ENCODE peak calls at places on chromosomes 7 and 10, in ten cellular contexts. Y, P, L, E, Q, H, B, G, O and S are unnamed samples.

GRCh38 chr10:50224330-50224952 is 26.9 kb downstream of the ASAH2 start:
- DNase-seq in Y (peak), P (peak), L (peak), E (peak), Q (peak), H (peak), B (peak), G (peak), O (peak), S (peak)

GRCh38 chr7:32892521-32893224 is 1.1 kb upstream of the KBTBD2 start:
- DNase-seq in Y (peak), P (peak), L (peak), E (peak), Q (peak), H (peak), B (peak), G (peak), O (no peak), S (no peak)

GRCh38 chr10:123537188-123537961 is 128.8 kb upstream of the GPR26 start:
- DNase-seq in Y (no peak), P (no peak), L (no peak), E (no peak), Q (no peak), H (no peak), B (no peak), G (no peak), O (no peak), S (no peak)

GRCh38 chr10:90722832-90723231 is 135.0 kb downstream of the HTR7 start:
- DNase-seq in Y (no peak), P (no peak), L (no peak), E (no peak), Q (no peak), H (no peak), B (no peak), G (no peak), O (no peak), S (no peak)

GRCh38 chr10:100006241-100006886 is 3.4 kb downstream of the DNMBP start:
- DNase-seq in Y (no peak), P (no peak), L (peak), E (peak), Q (no peak), H (peak), B (no peak), G (peak), O (no peak), S (peak)

GRCh38 chr7:121020243-121020642 is 31.7 kb downstream of the CPED1 start:
- DNase-seq in Y (no peak), P (no peak), L (no peak), E (peak), Q (no peak), H (no peak), B (no peak), G (no peak), O (no peak), S (no peak)

GRCh38 chr10:12334186-12334530 is 15.2 kb upstream of the CAMK1D start:
- DNase-seq in Y (no peak), P (no peak), L (no peak), E (no peak), Q (no peak), H (no peak), B (no peak), G (peak), O (no peak), S (no peak)

GRCh38 chr7:92631067-92631829 is 41.1 kb upstream of the FAM133B start:
- DNase-seq in Y (no peak), P (no peak), L (no peak), E (no peak), Q (no peak), H (no peak), B (no peak), G (no peak), O (no peak), S (no peak)

GRCh38 chr7:144513332-144513731 is 109.8 kb upstream of the NOBOX start:
- DNase-seq in Y (peak), P (peak), L (peak), E (peak), Q (no peak), H (no peak), B (no peak), G (no peak), O (no peak), S (no peak)

GRCh38 chr10:110852255-110852896 is 19.4 kb upstream of the PDCD4 start:
- DNase-seq in Y (no peak), P (no peak), L (peak), E (no peak), Q (no peak), H (no peak), B (no peak), G (no peak), O (no peak), S (no peak)

GRCh38 chr10:98378722-98379121 is 36.3 kb downstream of the PYROXD2 start:
- DNase-seq in Y (no peak), P (no peak), L (no peak), E (no peak), Q (no peak), H (no peak), B (no peak), G (no peak), O (no peak), S (peak)

GRCh38 chr7:158475679-158476052 is 112.0 kb downstream of the PTPRN2 start:
- DNase-seq in Y (no peak), P (no peak), L (no peak), E (no peak), Q (no peak), H (no peak), B (no peak), G (no peak), O (no peak), S (no peak)

GRCh38 chr10:71270301-71270777 is 48.7 kb upstream of the SLC29A3 start:
- DNase-seq in Y (peak), P (peak), L (peak), E (peak), Q (no peak), H (peak), B (no peak), G (peak), O (no peak), S (no peak)

GRCh38 chr10:108323274-108323798 is 1158.8 kb upstream of the SORCS1 start:
- DNase-seq in Y (no peak), P (no peak), L (no peak), E (no peak), Q (no peak), H (no peak), B (no peak), G (no peak), O (no peak), S (no peak)

GRCh38 chr7:1508277-1508758 is 4.1 kb upstream of the INTS1 start:
- DNase-seq in Y (no peak), P (no peak), L (no peak), E (no peak), Q (no peak), H (no peak), B (no peak), G (no peak), O (no peak), S (no peak)

GRCh38 chr10:89082086-89082485 is 91.5 kb downstream of the FAS start:
- DNase-seq in Y (no peak), P (no peak), L (no peak), E (no peak), Q (no peak), H (no peak), B (no peak), G (no peak), O (no peak), S (no peak)

GRCh38 chr7:1475991-1476390 is 16.7 kb upstream of the MICALL2 start:
- DNase-seq in Y (no peak), P (no peak), L (no peak), E (no peak), Q (no peak), H (no peak), B (no peak), G (no peak), O (no peak), S (no peak)

GRCh38 chr7:68511281-68511680 is 1087.0 kb upstream of the AUTS2 start:
- DNase-seq in Y (no peak), P (peak), L (no peak), E (no peak), Q (no peak), H (no peak), B (no peak), G (no peak), O (no peak), S (no peak)

GRCh38 chr10:121608669-121609190 is 10.5 kb upstream of the FGFR2 start:
- DNase-seq in Y (peak), P (peak), L (peak), E (no peak), Q (no peak), H (no peak), B (no peak), G (peak), O (no peak), S (no peak)